ENCODE peak calls at places on chromosomes 2 and 18, in nine cellular contexts. B is RWPE2, L is right lobe of liver, E is AG10803, N is HFFc6, C is adrenal gland, I is neural crest cell, V is mesothelial cell of epicardium, D is progenitor cell of endocrine pancreas. Y is an unnamed sample.

GRCh38 chr2:149577269-149577668 is 10.3 kb downstream of the MMADHC start:
- DNase-seq in B (no peak), L (no peak), E (no peak), N (no peak), C (no peak), I (no peak), V (no peak), D (no peak), Y (no peak)

GRCh38 chr2:238456966-238457926 is 30.5 kb downstream of the ASB1 start:
- DNase-seq in B (no peak), L (no peak), E (no peak), N (no peak), C (no peak), I (no peak), V (no peak), D (no peak), Y (no peak)

GRCh38 chr2:19187323-19188020 is 171.0 kb downstream of the OSR1 start:
- DNase-seq in B (no peak), L (no peak), E (peak), N (peak), C (no peak), I (no peak), V (no peak), D (no peak), Y (peak)

GRCh38 chr2:72573232-72573631 is 252.6 kb downstream of the EXOC6B start:
- DNase-seq in B (no peak), L (no peak), E (no peak), N (peak), C (no peak), I (no peak), V (no peak), D (no peak), Y (no peak)

GRCh38 chr2:38281095-38281742 is 95.9 kb downstream of the ATL2 start:
- DNase-seq in B (no peak), L (no peak), E (no peak), N (no peak), C (no peak), I (no peak), V (no peak), D (no peak), Y (no peak)

GRCh38 chr2:263774-264492 is at the start of gene SH3YL1:
- DNase-seq in B (peak), L (peak), E (no peak), N (no peak), C (peak), I (no peak), V (peak), D (peak), Y (peak)

GRCh38 chr2:121999273-121999672 is 243.8 kb downstream of the TSN start:
- DNase-seq in B (no peak), L (no peak), E (peak), N (peak), C (no peak), I (no peak), V (no peak), D (no peak), Y (peak)

GRCh38 chr18:63606526-63606925 is 19.4 kb downstream of the SERPINB13 start:
- DNase-seq in B (no peak), L (no peak), E (peak), N (peak), C (no peak), I (no peak), V (no peak), D (no peak), Y (no peak)

GRCh38 chr2:85367180-85367579 is 12.6 kb downstream of the ELMOD3 start:
- DNase-seq in B (no peak), L (no peak), E (no peak), N (no peak), C (no peak), I (no peak), V (no peak), D (no peak), Y (no peak)

GRCh38 chr2:169839954-169840746 is 12.9 kb downstream of the UBR3 start:
- DNase-seq in B (no peak), L (no peak), E (no peak), N (no peak), C (no peak), I (no peak), V (no peak), D (no peak), Y (no peak)

GRCh38 chr2:233065954-233066470 is 5.9 kb downstream of the INPP5D start:
- DNase-seq in B (no peak), L (no peak), E (no peak), N (no peak), C (no peak), I (no peak), V (no peak), D (no peak), Y (no peak)

GRCh38 chr2:54088191-54088634 is 27.2 kb upstream of the ACYP2 start:
- DNase-seq in B (no peak), L (no peak), E (peak), N (peak), C (no peak), I (no peak), V (no peak), D (no peak), Y (peak)

GRCh38 chr18:21489119-21489750 is 111.3 kb downstream of the ESCO1 start:
- DNase-seq in B (no peak), L (no peak), E (peak), N (peak), C (peak), I (peak), V (no peak), D (no peak), Y (peak)

GRCh38 chr2:17538844-17539554 is 1.5 kb upstream of the VSNL1 start:
- DNase-seq in B (peak), L (peak), E (peak), N (no peak), C (peak), I (peak), V (peak), D (peak), Y (peak)

GRCh38 chr18:74456409-74457042 is 582 bp downstream of the DIPK1C start:
- DNase-seq in B (no peak), L (no peak), E (no peak), N (no peak), C (peak), I (no peak), V (no peak), D (no peak), Y (no peak)

GRCh38 chr2:169361706-169362345 is 508 bp downstream of the LRP2 start:
- DNase-seq in B (no peak), L (peak), E (no peak), N (no peak), C (no peak), I (peak), V (peak), D (peak), Y (no peak)

GRCh38 chr18:57965246-57965645 is 78.8 kb upstream of the NEDD4L start:
- DNase-seq in B (no peak), L (no peak), E (no peak), N (no peak), C (no peak), I (no peak), V (no peak), D (no peak), Y (no peak)

GRCh38 chr18:74496508-74497307 is 545 bp downstream of the CNDP2 start:
- DNase-seq in B (no peak), L (no peak), E (peak), N (peak), C (peak), I (peak), V (no peak), D (peak), Y (peak)

GRCh38 chr2:134601266-134601665 is 117.5 kb downstream of the TMEM163 start:
- DNase-seq in B (no peak), L (no peak), E (no peak), N (no peak), C (no peak), I (no peak), V (no peak), D (no peak), Y (no peak)

GRCh38 chr2:169799555-169799954 is 884 bp downstream of the SSB start:
- DNase-seq in B (no peak), L (no peak), E (no peak), N (no peak), C (no peak), I (no peak), V (no peak), D (no peak), Y (peak)

GRCh38 chr2:237289134-237289533 is 124.8 kb downstream of the COL6A3 start:
- DNase-seq in B (no peak), L (no peak), E (no peak), N (no peak), C (no peak), I (no peak), V (no peak), D (no peak), Y (no peak)

GRCh38 chr2:21096458-21096857 is 27.3 kb upstream of the TDRD15 start:
- DNase-seq in B (no peak), L (no peak), E (no peak), N (no peak), C (no peak), I (no peak), V (no peak), D (no peak), Y (no peak)

GRCh38 chr18:966095-967036 is 61.7 kb downstream of the ADCYAP1 start:
- DNase-seq in B (no peak), L (no peak), E (no peak), N (no peak), C (no peak), I (no peak), V (no peak), D (no peak), Y (no peak)

GRCh38 chr18:24567199-24567598 is 106.8 kb downstream of the HRH4 start:
- DNase-seq in B (peak), L (no peak), E (peak), N (peak), C (no peak), I (no peak), V (no peak), D (no peak), Y (peak)

GRCh38 chr2:128452536-128453530 is 134.2 kb upstream of the HS6ST1 start:
- DNase-seq in B (no peak), L (no peak), E (no peak), N (no peak), C (peak), I (no peak), V (peak), D (peak), Y (no peak)

GRCh38 chr18:7236899-7237298 is 6.0 kb downstream of the LRRC30 start:
- DNase-seq in B (no peak), L (no peak), E (no peak), N (no peak), C (no peak), I (no peak), V (no peak), D (no peak), Y (no peak)

GRCh38 chr18:35193313-35193712 is 47.5 kb upstream of the ZNF397 start:
- DNase-seq in B (no peak), L (no peak), E (no peak), N (no peak), C (no peak), I (no peak), V (no peak), D (no peak), Y (no peak)

GRCh38 chr2:44912660-44913059 is 28.8 kb upstream of the SIX3 start:
- DNase-seq in B (no peak), L (no peak), E (peak), N (peak), C (no peak), I (no peak), V (no peak), D (no peak), Y (peak)

GRCh38 chr18:49096021-49096420 is 145.3 kb upstream of the SMAD7 start:
- DNase-seq in B (no peak), L (no peak), E (no peak), N (no peak), C (no peak), I (no peak), V (no peak), D (no peak), Y (no peak)

GRCh38 chr2:217054791-217055190 is 194.9 kb upstream of the TNP1 start:
- DNase-seq in B (no peak), L (no peak), E (no peak), N (no peak), C (no peak), I (no peak), V (no peak), D (no peak), Y (no peak)

GRCh38 chr2:209472386-209472832 is 48.6 kb downstream of the MAP2 start:
- DNase-seq in B (no peak), L (no peak), E (peak), N (peak), C (no peak), I (no peak), V (no peak), D (no peak), Y (peak)

GRCh38 chr2:85400951-85401805 is 9.0 kb downstream of the CAPG start:
- DNase-seq in B (no peak), L (no peak), E (no peak), N (no peak), C (no peak), I (no peak), V (no peak), D (no peak), Y (no peak)

GRCh38 chr2:160453111-160453820 is 40.3 kb downstream of the RBMS1 start:
- DNase-seq in B (no peak), L (no peak), E (peak), N (no peak), C (no peak), I (no peak), V (no peak), D (no peak), Y (no peak)

GRCh38 chr2:44718431-44718830 is 223.1 kb upstream of the SIX3 start:
- DNase-seq in B (no peak), L (no peak), E (no peak), N (no peak), C (no peak), I (no peak), V (no peak), D (no peak), Y (no peak)

GRCh38 chr18:21262244-21262643 is 20.2 kb downstream of the GREB1L start:
- DNase-seq in B (no peak), L (no peak), E (peak), N (no peak), C (no peak), I (no peak), V (no peak), D (no peak), Y (no peak)

GRCh38 chr2:62939735-62940491 is 110.7 kb upstream of the OTX1 start:
- DNase-seq in B (no peak), L (no peak), E (peak), N (peak), C (no peak), I (no peak), V (no peak), D (no peak), Y (peak)

GRCh38 chr2:220053919-220054318 is 426.5 kb downstream of the SLC4A3 start:
- DNase-seq in B (no peak), L (no peak), E (no peak), N (no peak), C (no peak), I (no peak), V (no peak), D (no peak), Y (peak)
- TF ChIP-seq CTCF in B (no peak), L (no peak), E (peak), N (peak), C (no peak), I (peak), V (no peak), D (peak), Y (peak)

GRCh38 chr2:52818958-52819357 is 948.6 kb upstream of the CHAC2 start:
- DNase-seq in B (no peak), L (no peak), E (no peak), N (no peak), C (no peak), I (no peak), V (no peak), D (no peak), Y (no peak)

DNA sequence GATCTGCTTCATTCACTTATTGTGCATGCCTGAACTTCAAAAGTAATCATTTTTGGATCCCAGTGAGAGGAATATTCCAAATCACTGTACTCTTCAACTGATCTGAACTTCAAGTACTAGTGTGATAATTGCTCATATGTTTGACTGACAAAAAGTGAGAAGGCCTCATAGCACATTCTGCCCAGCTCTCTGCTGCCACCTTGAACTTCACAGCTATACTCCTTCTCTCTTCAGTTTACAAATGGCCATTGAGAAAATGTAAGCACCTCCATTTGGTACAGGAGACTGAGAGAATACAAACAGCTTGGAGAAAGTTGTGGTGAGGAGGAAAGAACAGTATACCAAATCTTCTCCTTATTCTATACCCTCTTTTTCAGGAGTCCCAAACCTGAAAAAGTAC is 946.0 kb upstream of the CHAC2 start:
- DNase-seq in B (no peak), L (no peak), E (no peak), N (no peak), C (no peak), I (no peak), V (no peak), D (no peak), Y (peak)
- TF ChIP-seq CTCF in B (peak), L (no peak), E (no peak), N (peak), C (no peak), I (no peak), V (no peak), D (peak), Y (peak)

GRCh38 chr2:69545477-69545932 is 98.0 kb downstream of the AAK1 start:
- DNase-seq in B (no peak), L (no peak), E (peak), N (no peak), C (no peak), I (no peak), V (no peak), D (no peak), Y (no peak)

GRCh38 chr2:69546646-69547045 is 96.9 kb downstream of the AAK1 start:
- DNase-seq in B (no peak), L (no peak), E (no peak), N (no peak), C (no peak), I (no peak), V (no peak), D (no peak), Y (no peak)

GRCh38 chr2:69549421-69549820 is 94.1 kb downstream of the AAK1 start:
- DNase-seq in B (no peak), L (no peak), E (peak), N (peak), C (no peak), I (no peak), V (no peak), D (no peak), Y (peak)

GRCh38 chr2:69544951-69545350 is 98.6 kb downstream of the AAK1 start:
- DNase-seq in B (no peak), L (no peak), E (no peak), N (no peak), C (no peak), I (no peak), V (no peak), D (no peak), Y (no peak)

DNA sequence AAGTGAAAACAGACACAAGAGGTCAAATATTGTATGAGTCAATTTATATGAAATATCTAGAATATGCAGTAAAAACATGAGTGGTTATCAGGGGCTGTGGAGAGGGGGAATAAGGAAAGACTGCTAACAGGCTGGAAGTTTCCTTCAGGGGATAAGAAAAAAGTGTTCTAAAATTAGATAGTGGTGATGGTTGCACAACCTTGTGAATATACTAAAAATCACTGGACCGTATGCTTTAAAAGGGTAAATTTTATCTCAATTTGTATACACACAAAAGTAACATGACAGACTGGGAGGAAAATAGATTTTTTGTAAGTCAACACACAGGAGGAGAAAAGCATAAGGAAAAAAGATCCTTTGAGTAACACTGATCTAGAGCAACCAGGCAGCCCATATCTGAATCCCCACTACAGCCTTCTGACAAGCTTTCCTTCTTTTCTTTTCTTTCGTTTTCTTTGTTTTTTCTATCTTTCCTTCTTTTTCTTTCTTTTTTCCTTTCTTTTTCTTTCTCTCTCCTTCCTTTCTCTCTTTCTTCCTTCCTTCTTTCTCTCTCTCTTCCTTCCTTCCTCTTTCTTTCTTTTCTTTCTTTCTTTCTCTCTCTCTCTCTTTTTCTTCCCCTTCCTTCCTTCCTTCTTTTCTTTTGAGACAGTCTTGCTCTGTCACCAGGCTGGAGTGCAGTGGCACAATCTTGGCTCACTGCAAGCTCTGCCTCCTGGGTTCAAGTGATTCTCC is 95.4 kb downstream of the AAK1 start:
- DNase-seq in B (no peak), L (no peak), E (no peak), N (no peak), C (no peak), I (no peak), V (no peak), D (no peak), Y (no peak)
- TF ChIP-seq CTCF in B (no peak), L (no peak), E (no peak), N (no peak), C (no peak), I (no peak), V (no peak), D (no peak), Y (no peak)

GRCh38 chr2:101983928-101984327 is 7.8 kb upstream of the IL1R2 start:
- DNase-seq in B (no peak), L (no peak), E (no peak), N (no peak), C (no peak), I (no peak), V (no peak), D (no peak), Y (peak)
- TF ChIP-seq CTCF in B (peak), L (peak), E (peak), N (peak), C (no peak), I (peak), V (no peak), D (peak), Y (peak)

GRCh38 chr2:139162456-139162855 is 382.3 kb upstream of the NXPH2 start:
- DNase-seq in B (no peak), L (no peak), E (no peak), N (no peak), C (no peak), I (no peak), V (no peak), D (no peak), Y (no peak)

GRCh38 chr2:139165041-139165440 is 384.9 kb upstream of the NXPH2 start:
- DNase-seq in B (no peak), L (no peak), E (no peak), N (no peak), C (no peak), I (no peak), V (no peak), D (no peak), Y (peak)

GRCh38 chr2:139162957-139163356 is 382.8 kb upstream of the NXPH2 start:
- DNase-seq in B (no peak), L (no peak), E (no peak), N (no peak), C (no peak), I (no peak), V (no peak), D (no peak), Y (no peak)

GRCh38 chr2:139160838-139161237 is 380.6 kb upstream of the NXPH2 start:
- DNase-seq in B (no peak), L (no peak), E (no peak), N (no peak), C (no peak), I (no peak), V (no peak), D (no peak), Y (peak)

GRCh38 chr2:139165599-139165998 is 385.4 kb upstream of the NXPH2 start:
- DNase-seq in B (no peak), L (no peak), E (no peak), N (no peak), C (no peak), I (no peak), V (no peak), D (no peak), Y (no peak)
- TF ChIP-seq CTCF in B (no peak), L (no peak), E (no peak), N (no peak), C (no peak), I (no peak), V (no peak), D (no peak), Y (no peak)

Y was measured in epithelial cell of esophagus.